ENCODE peak calls at places on chromosomes 7 and 10, in nine cellular contexts. One of them, this sample, is unnamed.

GRCh38 chr7:100570954-100571828 is 2.5 kb downstream of the SAP25 start:
- DNase-seq in HCT116: no peak
- DNase-seq in AG09309: no peak
- DNase-seq in left ventricle myocardium inferior: no peak
- DNase-seq in uterus: peak; percentile 43
- DNase-seq in GM10248: no peak
- DNase-seq in endothelial cell: no peak
- DNase-seq in choroid plexus epithelial cell: peak; percentile 54
- DNase-seq in fibroblast of pulmonary artery: no peak
- DNase-seq in this sample: peak; percentile 51

GRCh38 chr10:131930150-131930549 is 29.3 kb downstream of the PPP2R2D start:
- DNase-seq in HCT116: no peak
- DNase-seq in AG09309: no peak
- DNase-seq in left ventricle myocardium inferior: no peak
- DNase-seq in uterus: no peak
- DNase-seq in GM10248: no peak
- DNase-seq in endothelial cell: no peak
- DNase-seq in choroid plexus epithelial cell: no peak
- DNase-seq in fibroblast of pulmonary artery: no peak
- DNase-seq in this sample: no peak

GRCh38 chr10:89207181-89207800 is at the start of gene CH25H:
- DNase-seq in HCT116: no peak
- DNase-seq in AG09309: no peak
- DNase-seq in left ventricle myocardium inferior: peak; percentile 78
- DNase-seq in uterus: peak; percentile 80
- DNase-seq in GM10248: peak; percentile 36
- DNase-seq in endothelial cell: peak; percentile 68
- DNase-seq in choroid plexus epithelial cell: peak; percentile 82
- DNase-seq in fibroblast of pulmonary artery: peak; percentile 78
- DNase-seq in this sample: peak; percentile 71

GRCh38 chr7:148473694-148474222 is 116.8 kb upstream of the C7orf33 start:
- DNase-seq in HCT116: no peak
- DNase-seq in AG09309: no peak
- DNase-seq in left ventricle myocardium inferior: no peak
- DNase-seq in uterus: no peak
- DNase-seq in GM10248: no peak
- DNase-seq in endothelial cell: no peak
- DNase-seq in choroid plexus epithelial cell: no peak
- DNase-seq in fibroblast of pulmonary artery: no peak
- DNase-seq in this sample: no peak

GRCh38 chr10:98696516-98696915 is 249.8 kb upstream of the HPS1 start:
- DNase-seq in HCT116: no peak
- DNase-seq in AG09309: no peak
- DNase-seq in left ventricle myocardium inferior: no peak
- DNase-seq in uterus: no peak
- DNase-seq in GM10248: no peak
- DNase-seq in endothelial cell: no peak
- DNase-seq in choroid plexus epithelial cell: no peak
- DNase-seq in fibroblast of pulmonary artery: no peak
- DNase-seq in this sample: no peak

GRCh38 chr7:96342036-96342435 is 20.1 kb upstream of the SLC25A13 start:
- DNase-seq in HCT116: no peak
- DNase-seq in AG09309: no peak
- DNase-seq in left ventricle myocardium inferior: no peak
- DNase-seq in uterus: no peak
- DNase-seq in GM10248: no peak
- DNase-seq in endothelial cell: no peak
- DNase-seq in choroid plexus epithelial cell: no peak
- DNase-seq in fibroblast of pulmonary artery: no peak
- DNase-seq in this sample: no peak

GRCh38 chr10:71338728-71339495 is 19.9 kb downstream of the SLC29A3 start:
- DNase-seq in HCT116: no peak
- DNase-seq in AG09309: no peak
- DNase-seq in left ventricle myocardium inferior: no peak
- DNase-seq in uterus: no peak
- DNase-seq in GM10248: no peak
- DNase-seq in endothelial cell: no peak
- DNase-seq in choroid plexus epithelial cell: no peak
- DNase-seq in fibroblast of pulmonary artery: no peak
- DNase-seq in this sample: no peak

GRCh38 chr10:28566458-28566857 is 33.5 kb downstream of the WAC start:
- DNase-seq in HCT116: no peak
- DNase-seq in AG09309: no peak
- DNase-seq in left ventricle myocardium inferior: no peak
- DNase-seq in uterus: no peak
- DNase-seq in GM10248: no peak
- DNase-seq in endothelial cell: no peak
- DNase-seq in choroid plexus epithelial cell: peak; percentile 23
- DNase-seq in fibroblast of pulmonary artery: peak; percentile 69
- DNase-seq in this sample: no peak

GRCh38 chr10:28331821-28332220 is 29.0 kb upstream of the MPP7 start:
- DNase-seq in HCT116: no peak
- DNase-seq in AG09309: peak; percentile 82
- DNase-seq in left ventricle myocardium inferior: no peak
- DNase-seq in uterus: no peak
- DNase-seq in GM10248: no peak
- DNase-seq in endothelial cell: no peak
- DNase-seq in choroid plexus epithelial cell: peak; percentile 76
- DNase-seq in fibroblast of pulmonary artery: peak; percentile 25
- DNase-seq in this sample: no peak

GRCh38 chr10:129784891-129785290 is 179.2 kb downstream of the EBF3 start:
- DNase-seq in HCT116: no peak
- DNase-seq in AG09309: no peak
- DNase-seq in left ventricle myocardium inferior: no peak
- DNase-seq in uterus: no peak
- DNase-seq in GM10248: no peak
- DNase-seq in endothelial cell: no peak
- DNase-seq in choroid plexus epithelial cell: no peak
- DNase-seq in fibroblast of pulmonary artery: no peak
- DNase-seq in this sample: no peak

GRCh38 chr7:124723012-124723411 is 42.6 kb downstream of the GPR37 start:
- DNase-seq in HCT116: peak; percentile 52
- DNase-seq in AG09309: no peak
- DNase-seq in left ventricle myocardium inferior: no peak
- DNase-seq in uterus: no peak
- DNase-seq in GM10248: no peak
- DNase-seq in endothelial cell: no peak
- DNase-seq in choroid plexus epithelial cell: peak; percentile 69
- DNase-seq in fibroblast of pulmonary artery: peak; percentile 3
- DNase-seq in this sample: no peak

GRCh38 chr7:137343483-137343841 is at the start of gene PTN:
- DNase-seq in HCT116: no peak
- DNase-seq in AG09309: no peak
- DNase-seq in left ventricle myocardium inferior: peak; percentile 40
- DNase-seq in uterus: peak; percentile 59
- DNase-seq in GM10248: no peak
- DNase-seq in endothelial cell: peak; percentile 35
- DNase-seq in choroid plexus epithelial cell: peak; percentile 36
- DNase-seq in fibroblast of pulmonary artery: peak; percentile 39
- DNase-seq in this sample: peak; percentile 50

GRCh38 chr10:30436688-30437038 is 2.7 kb downstream of the MAP3K8 start:
- DNase-seq in HCT116: no peak
- DNase-seq in AG09309: no peak
- DNase-seq in left ventricle myocardium inferior: no peak
- DNase-seq in uterus: no peak
- DNase-seq in GM10248: no peak
- DNase-seq in endothelial cell: no peak
- DNase-seq in choroid plexus epithelial cell: peak; percentile 31
- DNase-seq in fibroblast of pulmonary artery: no peak
- DNase-seq in this sample: no peak

GRCh38 chr10:63431962-63432797 is 33.6 kb downstream of the JMJD1C start:
- DNase-seq in HCT116: no peak
- DNase-seq in AG09309: no peak
- DNase-seq in left ventricle myocardium inferior: no peak
- DNase-seq in uterus: no peak
- DNase-seq in GM10248: peak; percentile 22
- DNase-seq in endothelial cell: no peak
- DNase-seq in choroid plexus epithelial cell: peak; percentile 27
- DNase-seq in fibroblast of pulmonary artery: peak; percentile 33
- DNase-seq in this sample: no peak

GRCh38 chr7:19489162-19489820 is 219.5 kb downstream of the POLR1F start:
- DNase-seq in HCT116: no peak
- DNase-seq in AG09309: no peak
- DNase-seq in left ventricle myocardium inferior: no peak
- DNase-seq in uterus: no peak
- DNase-seq in GM10248: no peak
- DNase-seq in endothelial cell: no peak
- DNase-seq in choroid plexus epithelial cell: no peak
- DNase-seq in fibroblast of pulmonary artery: no peak
- DNase-seq in this sample: no peak

GRCh38 chr10:107034023-107034422 is 130.5 kb downstream of the SORCS1 start:
- DNase-seq in HCT116: no peak
- DNase-seq in AG09309: no peak
- DNase-seq in left ventricle myocardium inferior: no peak
- DNase-seq in uterus: no peak
- DNase-seq in GM10248: no peak
- DNase-seq in endothelial cell: no peak
- DNase-seq in choroid plexus epithelial cell: no peak
- DNase-seq in fibroblast of pulmonary artery: no peak
- DNase-seq in this sample: no peak

GRCh38 chr7:22142593-22142992 is 196.9 kb upstream of the CDCA7L start:
- DNase-seq in HCT116: no peak
- DNase-seq in AG09309: no peak
- DNase-seq in left ventricle myocardium inferior: no peak
- DNase-seq in uterus: no peak
- DNase-seq in GM10248: no peak
- DNase-seq in endothelial cell: no peak
- DNase-seq in choroid plexus epithelial cell: no peak
- DNase-seq in fibroblast of pulmonary artery: no peak
- DNase-seq in this sample: no peak

GRCh38 chr7:112212516-112213036 is 6.1 kb downstream of the ZNF277 start:
- DNase-seq in HCT116: no peak
- DNase-seq in AG09309: no peak
- DNase-seq in left ventricle myocardium inferior: no peak
- DNase-seq in uterus: no peak
- DNase-seq in GM10248: no peak
- DNase-seq in endothelial cell: no peak
- DNase-seq in choroid plexus epithelial cell: peak; percentile 44
- DNase-seq in fibroblast of pulmonary artery: peak; percentile 55
- DNase-seq in this sample: no peak

GRCh38 chr7:129313282-129313681 is 88.5 kb downstream of the AHCYL2 start:
- DNase-seq in HCT116: no peak
- DNase-seq in AG09309: no peak
- DNase-seq in left ventricle myocardium inferior: no peak
- DNase-seq in uterus: no peak
- DNase-seq in GM10248: no peak
- DNase-seq in endothelial cell: no peak
- DNase-seq in choroid plexus epithelial cell: no peak
- DNase-seq in fibroblast of pulmonary artery: no peak
- DNase-seq in this sample: no peak

GRCh38 chr10:107914450-107915276 is 750.2 kb upstream of the SORCS1 start:
- DNase-seq in HCT116: no peak
- DNase-seq in AG09309: no peak
- DNase-seq in left ventricle myocardium inferior: no peak
- DNase-seq in uterus: no peak
- DNase-seq in GM10248: peak; percentile 12
- DNase-seq in endothelial cell: peak; percentile 30
- DNase-seq in choroid plexus epithelial cell: no peak
- DNase-seq in fibroblast of pulmonary artery: no peak
- DNase-seq in this sample: peak; percentile 69

GRCh38 chr10:15230257-15230656 is 61.8 kb upstream of the NMT2 start:
- DNase-seq in HCT116: no peak
- DNase-seq in AG09309: no peak
- DNase-seq in left ventricle myocardium inferior: no peak
- DNase-seq in uterus: no peak
- DNase-seq in GM10248: no peak
- DNase-seq in endothelial cell: no peak
- DNase-seq in choroid plexus epithelial cell: no peak
- DNase-seq in fibroblast of pulmonary artery: no peak
- DNase-seq in this sample: no peak
- TF ChIP-seq CTCF in HCT116: no peak
- TF ChIP-seq CTCF in AG09309: no peak
- TF ChIP-seq CTCF in left ventricle myocardium inferior: no peak
- TF ChIP-seq CTCF in uterus: no peak
- TF ChIP-seq CTCF in GM10248: no peak
- TF ChIP-seq CTCF in endothelial cell: no peak
- TF ChIP-seq CTCF in choroid plexus epithelial cell: no peak
- TF ChIP-seq CTCF in fibroblast of pulmonary artery: no peak
- TF ChIP-seq CTCF in this sample: no peak

DNA sequence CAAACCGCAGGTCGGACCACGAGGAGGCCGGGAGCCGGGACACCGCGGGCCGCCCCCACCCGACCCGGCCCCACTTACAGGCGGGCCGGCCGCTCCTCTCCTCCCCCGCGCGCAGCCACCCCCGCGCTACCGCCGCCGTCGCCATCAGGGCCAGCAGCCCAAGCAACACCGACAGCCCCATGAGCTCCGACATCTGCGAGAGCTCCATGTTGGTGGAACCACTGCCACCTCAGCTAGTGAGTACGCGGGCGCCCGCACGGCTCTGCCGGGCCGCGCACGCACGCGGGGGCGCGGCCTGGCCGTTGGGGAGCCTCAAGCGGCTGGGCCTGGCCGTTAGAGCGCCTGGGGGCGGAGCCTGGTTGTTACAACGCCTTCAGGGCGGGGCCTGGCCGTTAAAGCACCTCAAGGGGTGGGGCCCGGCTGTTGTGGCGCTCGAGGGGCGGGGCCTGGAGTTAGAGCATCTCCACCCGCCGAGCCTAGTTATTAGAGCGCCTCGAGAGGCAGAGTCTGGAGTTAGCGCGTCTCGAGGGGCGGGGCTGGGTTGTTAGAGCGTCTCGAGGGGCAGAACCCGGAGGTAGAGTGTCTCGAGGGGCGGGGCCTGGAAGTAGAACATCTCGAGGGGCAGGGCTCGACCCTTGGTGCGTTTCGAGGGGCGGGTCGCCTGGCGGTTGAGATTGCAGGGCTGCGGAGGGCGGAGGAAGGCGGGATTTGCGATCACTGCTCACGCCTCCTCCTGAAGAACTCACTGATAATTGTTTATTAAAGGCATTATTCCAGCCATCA is at the start of gene TBL2:
- DNase-seq in HCT116: peak; percentile 96
- DNase-seq in AG09309: peak; percentile 87
- DNase-seq in left ventricle myocardium inferior: peak; percentile 99
- DNase-seq in uterus: peak; percentile 99
- DNase-seq in GM10248: peak; percentile 99
- DNase-seq in endothelial cell: peak; percentile 98
- DNase-seq in choroid plexus epithelial cell: peak; percentile 99
- DNase-seq in fibroblast of pulmonary artery: peak; percentile 99
- DNase-seq in this sample: peak; percentile 100
- TF ChIP-seq CTCF in HCT116: no peak
- TF ChIP-seq CTCF in AG09309: no peak
- TF ChIP-seq CTCF in left ventricle myocardium inferior: peak; percentile 27
- TF ChIP-seq CTCF in uterus: peak; percentile 14
- TF ChIP-seq CTCF in GM10248: peak; percentile 20
- TF ChIP-seq CTCF in endothelial cell: peak; percentile 13
- TF ChIP-seq CTCF in choroid plexus epithelial cell: peak; percentile 37
- TF ChIP-seq CTCF in fibroblast of pulmonary artery: peak; percentile 17
- TF ChIP-seq CTCF in this sample: no peak

GRCh38 chr7:57425969-57426628 is 23.9 kb upstream of the ZNF716 start:
- DNase-seq in HCT116: no peak
- DNase-seq in AG09309: no peak
- DNase-seq in left ventricle myocardium inferior: no peak
- DNase-seq in uterus: no peak
- DNase-seq in GM10248: no peak
- DNase-seq in endothelial cell: no peak
- DNase-seq in choroid plexus epithelial cell: no peak
- DNase-seq in fibroblast of pulmonary artery: no peak
- DNase-seq in this sample: no peak
- TF ChIP-seq CTCF in HCT116: peak; percentile 32
- TF ChIP-seq CTCF in AG09309: peak; percentile 16
- TF ChIP-seq CTCF in left ventricle myocardium inferior: peak; percentile 45
- TF ChIP-seq CTCF in uterus: peak; percentile 16
- TF ChIP-seq CTCF in GM10248: peak; percentile 19
- TF ChIP-seq CTCF in endothelial cell: peak; percentile 42
- TF ChIP-seq CTCF in choroid plexus epithelial cell: peak; percentile 17
- TF ChIP-seq CTCF in fibroblast of pulmonary artery: peak; percentile 4
- TF ChIP-seq CTCF in this sample: no peak

GRCh38 chr10:48406204-48406603 is 99.7 kb downstream of the MAPK8 start:
- DNase-seq in HCT116: peak; percentile 24
- DNase-seq in AG09309: no peak
- DNase-seq in left ventricle myocardium inferior: no peak
- DNase-seq in uterus: no peak
- DNase-seq in GM10248: no peak
- DNase-seq in endothelial cell: no peak
- DNase-seq in choroid plexus epithelial cell: peak; percentile 56
- DNase-seq in fibroblast of pulmonary artery: peak; percentile 32
- DNase-seq in this sample: no peak
- TF ChIP-seq CTCF in HCT116: peak; percentile 18
- TF ChIP-seq CTCF in AG09309: no peak
- TF ChIP-seq CTCF in left ventricle myocardium inferior: no peak
- TF ChIP-seq CTCF in uterus: no peak
- TF ChIP-seq CTCF in GM10248: no peak
- TF ChIP-seq CTCF in endothelial cell: no peak
- TF ChIP-seq CTCF in choroid plexus epithelial cell: no peak
- TF ChIP-seq CTCF in fibroblast of pulmonary artery: no peak
- TF ChIP-seq CTCF in this sample: no peak